ENCODE peak calls at places on chromosome 14, in seven cellular contexts. U, W, B, J, V, D and I are unnamed samples.

GRCh38 chr14:95677168-95677835 is 8.9 kb upstream of the TCL1B start:
- DNase-seq in U (no peak), W (no peak), B (no peak), J (no peak), V (no peak), D (no peak), I (no peak)

GRCh38 chr14:68631691-68632590 is 160.9 kb downstream of the ZFP36L1 start:
- DNase-seq in U (no peak), W (peak), B (no peak), J (no peak), V (no peak), D (no peak), I (no peak)

GRCh38 chr14:92954933-92955332 is 32.0 kb downstream of the CHGA start:
- DNase-seq in U (no peak), W (peak), B (no peak), J (no peak), V (no peak), D (no peak), I (no peak)

GRCh38 chr14:34063470-34064164 is 112.7 kb upstream of the EGLN3 start:
- DNase-seq in U (no peak), W (no peak), B (no peak), J (no peak), V (no peak), D (no peak), I (no peak)

GRCh38 chr14:54785778-54786160 is 116.9 kb downstream of the GCH1 start:
- DNase-seq in U (no peak), W (no peak), B (no peak), J (no peak), V (no peak), D (no peak), I (no peak)

GRCh38 chr14:69501362-69501964 is 16.9 kb downstream of the PLEKHD1 start:
- DNase-seq in U (peak), W (peak), B (no peak), J (no peak), V (no peak), D (no peak), I (no peak)

GRCh38 chr14:35159742-35160409 is 37.5 kb downstream of the PRORP start:
- DNase-seq in U (no peak), W (no peak), B (no peak), J (no peak), V (no peak), D (peak), I (no peak)

GRCh38 chr14:21350539-21350938 is 33.3 kb downstream of the SUPT16H start:
- DNase-seq in U (no peak), W (no peak), B (no peak), J (no peak), V (no peak), D (no peak), I (no peak)

GRCh38 chr14:66709292-66709691 is 201.3 kb downstream of the GPHN start:
- DNase-seq in U (no peak), W (no peak), B (no peak), J (no peak), V (no peak), D (peak), I (no peak)

GRCh38 chr14:56417173-56417572 is 162.4 kb upstream of the TMEM260 start:
- DNase-seq in U (no peak), W (no peak), B (no peak), J (no peak), V (no peak), D (peak), I (no peak)

GRCh38 chr14:104864267-104865068 is 600 bp upstream of the CEP170B start:
- DNase-seq in U (peak), W (peak), B (no peak), J (no peak), V (no peak), D (no peak), I (no peak)

GRCh38 chr14:51616256-51616655 is 35.5 kb upstream of the FRMD6 start:
- DNase-seq in U (no peak), W (no peak), B (no peak), J (no peak), V (no peak), D (peak), I (no peak)

GRCh38 chr14:90061849-90062794 is at the start of gene KCNK13:
- DNase-seq in U (peak), W (peak), B (no peak), J (peak), V (no peak), D (no peak), I (peak)

GRCh38 chr14:29941401-29941800 is 13.8 kb upstream of the PRKD1 start:
- DNase-seq in U (no peak), W (no peak), B (no peak), J (no peak), V (no peak), D (no peak), I (no peak)

GRCh38 chr14:30708157-30708556 is 86.0 kb downstream of the SCFD1 start:
- DNase-seq in U (no peak), W (no peak), B (no peak), J (no peak), V (no peak), D (no peak), I (no peak)

GRCh38 chr14:23209651-23210423 is 26.4 kb upstream of the SLC7A8 start:
- DNase-seq in U (no peak), W (no peak), B (no peak), J (no peak), V (no peak), D (peak), I (no peak)

GRCh38 chr14:50821471-50822464 is 9.2 kb downstream of the NIN start:
- DNase-seq in U (peak), W (peak), B (no peak), J (no peak), V (peak), D (no peak), I (peak)

GRCh38 chr14:80213602-80214001 is 2.3 kb upstream of the DIO2 start:
- DNase-seq in U (peak), W (no peak), B (peak), J (peak), V (no peak), D (peak), I (peak)

GRCh38 chr14:89851031-89851430 is 103.5 kb downstream of the EFCAB11 start:
- DNase-seq in U (no peak), W (no peak), B (no peak), J (no peak), V (no peak), D (no peak), I (no peak)

GRCh38 chr14:105979446-105979845 is 453.1 kb downstream of the TMEM121 start:
- DNase-seq in U (no peak), W (no peak), B (no peak), J (no peak), V (no peak), D (peak), I (no peak)

GRCh38 chr14:40417777-40418401 is 985.7 kb upstream of the FBXO33 start:
- DNase-seq in U (no peak), W (no peak), B (peak), J (no peak), V (no peak), D (peak), I (peak)

GRCh38 chr14:88245321-88245720 is 77.7 kb downstream of the KCNK10 start:
- DNase-seq in U (no peak), W (no peak), B (no peak), J (no peak), V (no peak), D (peak), I (no peak)

GRCh38 chr14:29649170-29649569 is 278.5 kb downstream of the PRKD1 start:
- DNase-seq in U (no peak), W (no peak), B (no peak), J (no peak), V (no peak), D (no peak), I (no peak)

GRCh38 chr14:105041841-105042765 is 21.2 kb upstream of the CDCA4 start:
- DNase-seq in U (no peak), W (no peak), B (no peak), J (no peak), V (no peak), D (no peak), I (no peak)